ENCODE peak calls at places on chromosome 22, in four cellular contexts. Z, L, N and F are unnamed samples. For H3K9me3, the result is how much of the 10 kb centered on the place peaks cover.

GRCh38 chr22:46064236-46064965 is 85.9 kb upstream of the PPARA start:
- DNase-seq in N (peak), Z (peak), L (peak), F (peak)

GRCh38 chr22:45923812-45924211 is 53.1 kb downstream of the WNT7B start:
- DNase-seq in N (no peak), L (no peak), Z (no peak), F (peak)

GRCh38 chr22:37431811-37432707 is 4.8 kb upstream of the ELFN2 start:
- DNase-seq in L (peak), Z (no peak), N (peak), F (no peak)

GRCh38 chr22:29263791-29264216 is 4.0 kb downstream of the RHBDD3 start:
- DNase-seq in Z (no peak), N (no peak), L (no peak), F (no peak)

GRCh38 chr22:39567135-39567946 is 3.2 kb upstream of the CACNA1I start:
- DNase-seq in Z (no peak), L (no peak), N (no peak), F (no peak)

GRCh38 chr22:35582861-35583670 is 34.1 kb downstream of the MB start:
- DNase-seq in L (peak), Z (peak), N (peak), F (peak)

GRCh38 chr22:31488988-31489617 is 539 bp downstream of the EIF4ENIF1 start:
- DNase-seq in N (peak), L (peak), Z (peak), F (peak)

GRCh38 chr22:32444068-32444467 is 20.2 kb downstream of the BPIFC start:
- DNase-seq in L (no peak), Z (no peak), N (no peak), F (no peak)

GRCh38 chr22:23525510-23525909 is 54.6 kb downstream of the IGLL1 start:
- DNase-seq in Z (no peak), N (peak), L (no peak), F (no peak)

GRCh38 chr22:19240813-19241592 is 50.5 kb downstream of the CLTCL1 start:
- DNase-seq in N (no peak), L (no peak), Z (no peak), F (no peak)

GRCh38 chr22:28021116-28021997 is 102.3 kb upstream of the PITPNB start:
- DNase-seq in Z (no peak), L (no peak), N (no peak), F (no peak)

GRCh38 chr22:19464975-19465374 is 14.0 kb downstream of the UFD1 start:
- DNase-seq in Z (no peak), N (no peak), L (no peak), F (no peak)

GRCh38 chr22:23225724-23226496 is 45.6 kb downstream of the BCR start:
- DNase-seq in N (peak), L (peak), Z (peak), F (no peak)

GRCh38 chr22:37173709-37174108 is 14.3 kb downstream of the C1QTNF6 start:
- DNase-seq in N (no peak), Z (peak), L (no peak), F (no peak)

GRCh38 chr22:21755855-21756284 is 20.3 kb upstream of the YPEL1 start:
- DNase-seq in N (no peak), Z (no peak), L (peak), F (no peak)

GRCh38 chr22:50674606-50675552 is 2.3 kb downstream of the SHANK3 start:
- DNase-seq in N (peak), L (peak), Z (no peak), F (peak)

GRCh38 chr22:23274146-23274526 is 93.8 kb downstream of the BCR start:
- DNase-seq in L (no peak), N (no peak), Z (no peak), F (no peak)

GRCh38 chr22:24703101-24703500 is 71.4 kb downstream of the PIWIL3 start:
- DNase-seq in N (no peak), Z (no peak), L (peak), F (no peak)

GRCh38 chr22:25131198-25131887 is 68.3 kb upstream of the CRYBB3 start:
- DNase-seq in L (no peak), Z (no peak), N (no peak), F (no peak)

GRCh38 chr22:30277547-30278344 is 11.1 kb upstream of the OSM start:
- DNase-seq in Z (peak), N (peak), L (peak), F (peak)

GRCh38 chr22:35733742-35734516 is 16.3 kb downstream of the APOL5 start:
- DNase-seq in N (no peak), L (no peak), Z (no peak), F (peak)

GRCh38 chr22:41885116-41885515 is 29.8 kb downstream of the SHISA8 start:
- DNase-seq in Z (no peak), N (no peak), L (no peak), F (no peak)

GRCh38 chr22:19984201-19984753 is 32.3 kb downstream of the ARVCF start:
- DNase-seq in Z (peak), L (peak), N (peak), F (peak)

GRCh38 chr22:39546889-39547586 is 14.5 kb upstream of the RPS19BP1 start:
- DNase-seq in L (peak), Z (no peak), N (no peak), F (no peak)

GRCh38 chr22:40418366-40419201 is 48.2 kb downstream of the SGSM3 start:
- DNase-seq in L (no peak), N (peak), Z (no peak), F (no peak)

GRCh38 chr22:50737728-50738648 is at the start of gene ACR:
- DNase-seq in N (peak), L (no peak), Z (no peak), F (peak)

GRCh38 chr22:24106385-24107381 is 74.6 kb upstream of the SUSD2 start:
- DNase-seq in L (no peak), Z (no peak), N (peak), F (no peak)

GRCh38 chr22:46180370-46181137 is 30.2 kb downstream of the PPARA start:
- DNase-seq in N (no peak), Z (no peak), L (no peak), F (no peak)

DNA sequence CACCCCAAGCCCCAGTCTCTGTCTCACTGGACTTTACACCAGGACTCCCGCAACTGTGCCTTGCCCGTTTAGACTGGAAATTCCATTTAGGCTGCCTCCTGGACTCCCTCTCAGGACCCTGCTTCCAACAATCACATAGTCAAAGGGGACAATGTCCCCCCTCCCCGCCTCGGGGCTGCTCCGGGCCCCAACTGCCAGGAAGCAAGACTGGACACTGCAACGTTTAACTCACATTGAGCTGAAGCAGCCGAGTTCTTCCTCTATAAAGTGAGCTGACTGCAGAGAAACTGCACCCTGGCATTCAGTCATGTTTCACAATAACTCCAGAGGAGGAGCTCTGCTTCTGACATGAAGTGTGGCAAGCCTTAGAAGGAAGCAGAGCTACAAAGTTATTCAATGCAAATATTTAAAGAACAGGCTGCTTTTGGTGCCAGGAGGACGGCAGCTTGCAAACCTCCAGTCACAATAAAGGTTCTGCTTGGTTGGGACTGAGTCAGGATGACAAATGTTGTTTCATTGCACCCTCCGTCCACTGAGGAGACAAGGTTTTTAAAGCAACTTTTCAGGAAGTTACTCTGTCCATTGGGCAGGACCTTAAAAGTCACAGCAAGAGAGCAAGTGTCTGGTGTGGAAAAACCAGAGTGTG is 19.9 kb downstream of the PACSIN2 start:
- DNase-seq in L (peak), Z (peak), N (peak), F (peak)
- TF ChIP-seq CTCF in L (no peak), Z (no peak), N (no peak), F (no peak)

DNA sequence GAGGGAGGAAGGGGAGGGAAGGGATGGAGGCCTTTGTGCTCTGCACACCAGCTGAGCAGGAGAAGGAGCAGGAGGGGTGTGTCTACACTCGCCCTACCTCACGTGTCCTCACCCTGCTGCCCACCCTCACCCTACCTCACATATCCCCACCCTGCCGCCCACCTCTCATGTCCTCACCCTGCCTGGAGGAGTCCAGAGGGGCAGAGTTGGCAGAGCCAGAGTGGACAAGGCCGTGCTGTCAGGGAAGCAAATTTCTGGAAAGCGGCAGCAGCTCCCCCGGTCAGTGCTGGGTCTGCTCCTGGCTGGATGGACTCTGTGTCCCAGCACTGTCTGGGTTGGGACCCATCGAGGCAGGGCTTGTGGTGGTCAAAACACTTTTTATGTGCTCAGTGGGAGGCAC is 799.6 kb downstream of the BRD1 start:
- DNase-seq in N (no peak), L (no peak), Z (no peak), F (no peak)
- H3K9me3 ChIP-seq in N (under half), L (under half), Z (under half), F (under half)

GRCh38 chr22:44595841-44596341 is 97.9 kb upstream of the RTL6 start:
- DNase-seq in N (no peak), L (peak), Z (no peak), F (no peak)
- H3K27ac ChIP-seq in N (no peak), L (no peak), Z (no peak), F (no peak)

DNA sequence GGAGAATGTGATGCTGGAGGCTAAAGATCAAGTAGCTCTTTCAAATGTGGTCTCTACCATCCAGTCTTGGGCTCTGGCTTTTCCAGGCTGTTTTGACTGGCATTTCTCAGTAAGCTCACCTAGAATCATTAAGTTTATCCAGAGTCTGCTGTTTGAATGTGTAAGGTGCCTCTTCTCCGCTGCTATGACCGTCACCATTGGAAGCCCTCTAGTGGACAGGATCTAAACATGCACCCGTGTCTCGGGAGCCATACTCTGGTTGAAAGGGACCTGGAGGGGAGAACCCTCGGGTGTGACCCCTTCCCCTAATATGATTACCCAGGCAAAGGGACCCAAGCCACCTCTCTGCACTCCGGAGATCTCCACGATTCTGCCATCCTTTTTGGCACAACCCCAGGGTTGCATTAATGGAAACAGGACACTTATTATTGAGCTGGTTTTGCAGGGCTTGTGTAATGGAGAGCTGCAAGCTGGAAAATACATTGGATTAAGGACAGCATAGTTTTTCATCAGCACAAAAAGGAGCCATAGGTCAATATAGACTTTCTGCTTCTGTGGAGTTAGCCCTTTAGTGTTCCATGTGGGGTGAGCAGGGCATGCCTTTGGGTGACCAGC is 191.0 kb upstream of the LARGE1 start:
- DNase-seq in Z (peak), L (no peak), N (no peak), F (no peak)
- TF ChIP-seq CTCF in Z (peak), L (peak), N (peak), F (peak)

DNA sequence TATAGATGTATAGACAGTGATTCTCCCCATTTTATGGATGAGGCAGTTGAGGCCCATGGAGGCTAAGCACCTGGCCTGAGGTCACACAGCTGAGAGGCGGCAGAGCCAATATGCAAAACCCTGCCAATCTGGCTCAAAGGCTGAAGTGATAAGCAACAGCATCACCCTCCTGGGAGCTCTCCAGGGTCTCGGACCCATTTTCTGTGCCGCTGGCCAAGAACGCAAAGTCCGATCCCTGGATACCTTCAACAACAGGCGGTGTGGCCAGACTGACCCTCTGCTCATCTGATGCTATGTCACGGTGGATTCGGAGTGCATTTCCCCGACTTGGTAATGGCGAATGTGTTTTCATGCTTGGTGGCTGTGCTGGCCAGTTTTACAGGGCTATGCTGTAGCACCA is 595.0 kb downstream of the TBC1D22A start:
- DNase-seq in L (no peak), Z (no peak), N (no peak), F (no peak)
- H3K9me3 ChIP-seq in L (under half), Z (under half), N (under half), F (under half)

GRCh38 chr22:49515486-49515885 is 312.2 kb downstream of the BRD1 start:
- DNase-seq in L (no peak), N (no peak), Z (no peak), F (no peak)

GRCh38 chr22:49517211-49517610 is 310.5 kb downstream of the BRD1 start:
- DNase-seq in L (no peak), N (no peak), Z (no peak), F (no peak)

GRCh38 chr22:49519117-49519737 is 308.4 kb downstream of the BRD1 start:
- DNase-seq in N (no peak), Z (no peak), L (no peak), F (no peak)

GRCh38 chr22:49517721-49518120 is 310.0 kb downstream of the BRD1 start:
- DNase-seq in N (no peak), L (no peak), Z (no peak), F (no peak)

GRCh38 chr22:49518436-49518970 is 309.2 kb downstream of the BRD1 start:
- DNase-seq in L (no peak), N (no peak), Z (no peak), F (no peak)
- H3K27ac ChIP-seq in L (no peak), N (no peak), Z (no peak), F (no peak)

DNA sequence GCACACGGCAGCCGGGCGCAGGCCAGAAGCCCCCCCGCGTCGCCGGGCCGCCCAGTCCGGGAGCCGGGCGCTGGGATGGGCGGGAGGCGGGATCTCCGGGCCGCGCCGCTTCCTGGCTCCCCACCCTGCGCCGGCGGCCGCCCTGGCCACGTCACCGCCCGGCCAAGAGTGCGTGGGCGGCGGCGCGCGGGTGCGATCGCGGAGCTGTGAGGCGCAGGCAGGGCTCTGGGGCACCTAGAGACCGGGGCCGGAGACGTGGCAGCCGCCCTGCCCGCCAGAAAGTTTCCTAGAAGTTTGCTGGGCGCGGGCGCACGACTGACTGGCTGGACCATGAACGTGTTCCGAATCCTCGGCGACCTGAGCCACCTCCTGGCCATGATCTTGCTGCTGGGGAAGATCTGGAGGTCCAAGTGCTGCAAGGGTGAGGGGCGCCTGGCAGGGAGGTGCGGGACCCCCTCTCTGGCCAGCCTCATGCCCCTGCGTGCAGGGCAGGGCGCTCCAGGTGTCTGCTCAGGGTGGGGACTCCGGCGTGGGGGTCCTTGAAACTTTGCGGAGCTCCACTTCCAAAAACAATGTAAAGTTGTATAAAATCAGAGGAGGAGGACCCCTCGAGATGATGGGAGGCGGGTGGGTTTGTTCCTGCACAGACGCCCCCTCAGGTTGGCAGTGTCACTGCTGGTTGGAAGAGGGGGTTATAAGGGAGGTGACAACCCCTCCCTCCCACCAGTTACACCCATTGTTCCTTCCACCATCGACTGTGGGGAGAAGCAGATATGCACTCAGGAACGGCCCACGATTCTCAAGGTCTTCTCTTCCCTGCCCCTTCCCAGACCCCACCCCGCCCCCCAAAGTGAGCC is at the start of gene KDELR3:
- DNase-seq in L (peak), N (peak), Z (peak), F (peak)
- TF ChIP-seq CTCF in L (peak), N (no peak), Z (no peak), F (no peak)

DNA sequence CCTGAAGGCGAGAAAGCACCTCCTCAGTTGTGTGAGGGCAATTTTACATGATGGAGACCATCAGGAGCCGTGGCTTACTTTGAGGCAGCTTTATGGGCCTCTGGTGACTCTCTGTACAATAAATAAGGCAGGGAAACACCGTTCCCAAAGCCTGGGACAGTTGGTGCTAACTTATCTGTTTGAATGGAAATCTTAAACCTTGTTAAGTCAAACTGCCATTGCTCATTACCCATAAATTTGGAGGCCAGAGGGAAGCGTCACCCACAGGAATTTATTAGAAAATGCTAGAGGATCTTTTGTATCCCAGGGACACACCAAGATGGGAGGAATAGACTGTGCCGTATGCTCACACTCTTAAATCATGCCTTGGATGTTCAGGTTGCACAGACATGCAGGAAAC is 1156.9 kb downstream of the BRD1 start:
- DNase-seq in L (no peak), N (no peak), Z (no peak), F (no peak)
- H3K9me3 ChIP-seq in L (under half), N (under half), Z (under half), F (under half)